ENCODE peak calls at places on chromosomes 6 and 20, in five cellular contexts. J is G401, W is cardiac fibroblast, S is MCF 10A, I is EL. K is an unnamed sample.

GRCh38 chr20:10802201-10802600 is 128.4 kb upstream of the JAG1 start:
- DNase-seq in S (no peak), J (no peak), W (no peak), I (peak; percentile 27), K (peak; percentile 67)

GRCh38 chr6:132114201-132114860 is 163.2 kb upstream of the CCN2 start:
- DNase-seq in I (no peak), J (no peak), W (no peak), S (peak; percentile 24), K (no peak)

GRCh38 chr20:11912013-11912663 is 5.6 kb upstream of the BTBD3 start:
- DNase-seq in I (no peak), S (peak; percentile 41), W (peak; percentile 30), J (peak; percentile 59), K (no peak)

GRCh38 chr6:116011520-116011919 is 49.2 kb downstream of the FRK start:
- DNase-seq in J (no peak), I (no peak), W (no peak), S (peak; percentile 62), K (peak; percentile 85)

GRCh38 chr6:30006170-30007131 is 54.6 kb upstream of the POLR1H start:
- DNase-seq in I (no peak), J (no peak), S (no peak), W (no peak), K (no peak)

GRCh38 chr20:40961686-40962640 is 66.7 kb upstream of the TOP1 start:
- DNase-seq in S (peak; percentile 80), W (peak; percentile 35), I (no peak), J (no peak), K (peak; percentile 49)

GRCh38 chr20:44728835-44729342 is 13.7 kb downstream of the CCN5 start:
- DNase-seq in J (no peak), W (peak; percentile 82), S (peak; percentile 99), I (peak; percentile 96), K (peak; percentile 98)

GRCh38 chr6:142545147-142545546 is 243.3 kb downstream of the ADGRG6 start:
- DNase-seq in W (no peak), J (no peak), I (no peak), S (no peak), K (no peak)

K was measured in renal cortical epithelial cell.